ENCODE peak calls at places on chromosomes 6 and 20, in ten cellular contexts. E is gastrocnemius medialis; L is HS-5; P is HTR-8/SVneo; C is AML-193; V is pancreas; Q is fibroblast of lung; D is spleen; W is T-cell; G is central memory CD4-positive, alpha-beta T cell. A is an unnamed sample.

GRCh38 chr20:18224968-18225568 is 63.3 kb upstream of the ZNF133 start:
- DNase-seq in E (peak; percentile 28), L (peak; percentile 30), P (peak; percentile 31), C (no peak), V (no peak), Q (peak; percentile 74), D (no peak), W (no peak), G (no peak), A (peak; percentile 59)

GRCh38 chr6:47111685-47112084 is 69.6 kb upstream of the ADGRF1 start:
- DNase-seq in E (no peak), L (peak; percentile 31), P (no peak), C (no peak), V (no peak), Q (no peak), D (no peak), W (no peak), G (no peak), A (no peak)

GRCh38 chr6:37942606-37943376 is 123.3 kb downstream of the ZFAND3 start:
- DNase-seq in E (no peak), L (no peak), P (no peak), C (no peak), V (no peak), Q (peak; percentile 56), D (no peak), W (no peak), G (no peak), A (no peak)

GRCh38 chr20:535958-536357 is 7.6 kb downstream of the CSNK2A1 start:
- DNase-seq in E (no peak), L (no peak), P (no peak), C (no peak), V (no peak), Q (no peak), D (no peak), W (no peak), G (no peak), A (no peak)

GRCh38 chr20:52943185-52943841 is 28.8 kb upstream of the TSHZ2 start:
- DNase-seq in E (no peak), L (peak; percentile 100), P (no peak), C (no peak), V (no peak), Q (peak; percentile 88), D (no peak), W (no peak), G (no peak), A (no peak)

GRCh38 chr6:28407401-28407800 is 7.9 kb upstream of the ZSCAN12 start:
- DNase-seq in E (no peak), L (no peak), P (no peak), C (no peak), V (no peak), Q (no peak), D (no peak), W (no peak), G (no peak), A (no peak)

GRCh38 chr6:98343004-98343403 is 491.4 kb upstream of the POU3F2 start:
- DNase-seq in E (no peak), L (no peak), P (no peak), C (no peak), V (no peak), Q (no peak), D (no peak), W (no peak), G (no peak), A (no peak)

GRCh38 chr20:59073582-59073981 is 31.0 kb upstream of the PRELID3B start:
- DNase-seq in E (no peak), L (no peak), P (no peak), C (no peak), V (no peak), Q (no peak), D (no peak), W (no peak), G (no peak), A (no peak)

GRCh38 chr6:12163149-12163548 is 127.0 kb upstream of the EDN1 start:
- DNase-seq in E (no peak), L (no peak), P (no peak), C (no peak), V (no peak), Q (no peak), D (peak; percentile 80), W (peak; percentile 46), G (peak; percentile 51), A (no peak)

GRCh38 chr20:62772994-62773858 is 23.0 kb upstream of the MRGBP start:
- DNase-seq in E (peak; percentile 23), L (no peak), P (no peak), C (no peak), V (peak; percentile 33), Q (peak; percentile 33), D (peak; percentile 52), W (no peak), G (no peak), A (peak; percentile 72)

GRCh38 chr6:20458051-20458894 is 56.6 kb downstream of the E2F3 start:
- DNase-seq in E (no peak), L (no peak), P (no peak), C (no peak), V (no peak), Q (no peak), D (no peak), W (no peak), G (no peak), A (no peak)

GRCh38 chr6:69146385-69146784 is 511.3 kb downstream of the ADGRB3 start:
- DNase-seq in E (no peak), L (no peak), P (no peak), C (no peak), V (peak; percentile 34), Q (no peak), D (no peak), W (no peak), G (no peak), A (no peak)

GRCh38 chr6:159267165-159267564 is 98.0 kb downstream of the FNDC1 start:
- DNase-seq in E (no peak), L (no peak), P (no peak), C (no peak), V (no peak), Q (no peak), D (no peak), W (no peak), G (no peak), A (peak; percentile 67)

GRCh38 chr20:35663813-35664543 is 722 bp downstream of the CPNE1 start:
- DNase-seq in E (peak; percentile 39), L (peak; percentile 16), P (peak; percentile 39), C (no peak), V (no peak), Q (peak; percentile 14), D (peak; percentile 91), W (peak; percentile 67), G (peak; percentile 74), A (peak; percentile 54)

GRCh38 chr20:33910056-33910455 is 83.7 kb upstream of the RALY start:
- DNase-seq in E (no peak), L (no peak), P (no peak), C (no peak), V (no peak), Q (peak; percentile 68), D (no peak), W (no peak), G (no peak), A (no peak)

GRCh38 chr6:114747995-114748625 is 405.3 kb upstream of the HS3ST5 start:
- DNase-seq in E (no peak), L (peak; percentile 45), P (peak; percentile 4), C (peak; percentile 58), V (no peak), Q (peak; percentile 72), D (no peak), W (no peak), G (no peak), A (peak; percentile 43)

GRCh38 chr6:3825851-3826581 is 23.2 kb upstream of the FAM50B start:
- DNase-seq in E (peak; percentile 84), L (peak; percentile 92), P (peak; percentile 96), C (no peak), V (peak; percentile 92), Q (peak; percentile 96), D (peak; percentile 81), W (no peak), G (no peak), A (peak; percentile 84)

GRCh38 chr6:149563203-149563927 is 2.8 kb upstream of the GINM1 start:
- DNase-seq in E (no peak), L (peak; percentile 79), P (peak; percentile 67), C (no peak), V (no peak), Q (peak; percentile 88), D (no peak), W (no peak), G (no peak), A (no peak)

GRCh38 chr20:9617940-9618339 is 103.5 kb downstream of the LAMP5 start:
- DNase-seq in E (no peak), L (no peak), P (peak; percentile 28), C (no peak), V (no peak), Q (peak; percentile 48), D (no peak), W (no peak), G (no peak), A (peak; percentile 31)

GRCh38 chr6:5112065-5112799 is 27.1 kb downstream of the PPP1R3G start:
- DNase-seq in E (no peak), L (peak; percentile 29), P (peak; percentile 69), C (no peak), V (no peak), Q (no peak), D (no peak), W (no peak), G (no peak), A (peak; percentile 67)

GRCh38 chr20:57006411-57007170 is 259.9 kb downstream of the BMP7 start:
- DNase-seq in E (no peak), L (no peak), P (peak; percentile 54), C (no peak), V (no peak), Q (no peak), D (no peak), W (no peak), G (no peak), A (no peak)

GRCh38 chr6:151139524-151139923 is 100.2 kb upstream of the AKAP12 start:
- DNase-seq in E (no peak), L (no peak), P (no peak), C (no peak), V (no peak), Q (no peak), D (no peak), W (no peak), G (no peak), A (no peak)

GRCh38 chr6:364609-365540 is 26.7 kb upstream of the IRF4 start:
- DNase-seq in E (no peak), L (no peak), P (no peak), C (no peak), V (no peak), Q (no peak), D (peak; percentile 76), W (no peak), G (no peak), A (peak; percentile 68)

GRCh38 chr6:8825726-8826125 is 390.4 kb upstream of the SLC35B3 start:
- DNase-seq in E (no peak), L (no peak), P (no peak), C (no peak), V (no peak), Q (no peak), D (no peak), W (no peak), G (no peak), A (no peak)

GRCh38 chr6:45930419-45931059 is 85.1 kb downstream of the CLIC5 start:
- DNase-seq in E (peak; percentile 81), L (no peak), P (peak; percentile 78), C (peak; percentile 52), V (peak; percentile 82), Q (peak; percentile 68), D (peak; percentile 80), W (peak; percentile 42), G (peak; percentile 34), A (peak; percentile 68)

GRCh38 chr20:53550590-53551187 is 43.0 kb downstream of the ZNF217 start:
- DNase-seq in E (no peak), L (no peak), P (no peak), C (peak; percentile 57), V (no peak), Q (no peak), D (no peak), W (no peak), G (no peak), A (no peak)

GRCh38 chr6:42045538-42046460 is 4.5 kb upstream of the TAF8 start:
- DNase-seq in E (peak; percentile 93), L (no peak), P (peak; percentile 73), C (peak; percentile 91), V (peak; percentile 94), Q (peak; percentile 96), D (peak; percentile 99), W (peak; percentile 92), G (peak; percentile 88), A (peak; percentile 81)

GRCh38 chr6:98946877-98947410 is 802 bp downstream of the FBXL4 start:
- DNase-seq in E (peak; percentile 27), L (no peak), P (peak; percentile 0), C (peak; percentile 53), V (peak; percentile 76), Q (peak; percentile 30), D (peak; percentile 85), W (peak; percentile 43), G (peak; percentile 54), A (peak; percentile 44)

A was measured in SJCRH30.